ENCODE peak calls at places on chromosomes 13 and 19, in eight cellular contexts. D is psoas muscle, K is astrocyte of the cerebellum, T is cardiac muscle cell, M is pancreas, L is OCI-LY7, S is MCF 10A, N is transverse colon. H is an unnamed sample.
A peak's percentile ranks its signal among the peaks of the same experiment; 100 is the strongest.

GRCh38 chr19:51467864-51468544 is 9.8 kb upstream of the SIGLEC8 start:
- DNase-seq in D (no peak), M (no peak), N (no peak), T (no peak), S (no peak), L (no peak), K (no peak), H (no peak)

GRCh38 chr13:38970380-38971051 is 20.1 kb downstream of the STOML3 start:
- DNase-seq in D (no peak), M (no peak), L (no peak), S (no peak), K (no peak), T (no peak), N (no peak), H (no peak)

GRCh38 chr19:51359294-51359693 is 6.9 kb downstream of the ETFB start:
- DNase-seq in D (no peak), S (peak; percentile 88), K (peak; percentile 79), M (no peak), T (no peak), N (no peak), L (no peak), H (peak; percentile 88)

GRCh38 chr19:19140476-19140875 is 2.2 kb upstream of the TMEM161A start:
- DNase-seq in M (no peak), L (no peak), D (no peak), K (no peak), S (no peak), T (no peak), N (no peak), H (no peak)

GRCh38 chr13:71303144-71303543 is 563.9 kb downstream of the DACH1 start:
- DNase-seq in M (no peak), D (no peak), S (no peak), N (no peak), T (no peak), K (no peak), L (no peak), H (no peak)

GRCh38 chr13:113421673-113422270 is 31.5 kb downstream of the ADPRHL1 start:
- DNase-seq in S (no peak), M (no peak), K (peak; percentile 77), N (no peak), L (no peak), D (no peak), T (no peak), H (no peak)

GRCh38 chr13:80039000-80039399 is 301.9 kb downstream of the SPRY2 start:
- DNase-seq in N (no peak), M (no peak), K (no peak), T (no peak), S (no peak), D (no peak), L (no peak), H (no peak)

GRCh38 chr13:100518394-100519062 is 70.1 kb downstream of the GGACT start:
- DNase-seq in S (no peak), L (no peak), M (no peak), K (no peak), T (no peak), N (no peak), D (no peak), H (no peak)

GRCh38 chr19:57465680-57466381 is 8.9 kb upstream of the VN1R1 start:
- DNase-seq in N (peak; percentile 17), K (no peak), M (no peak), L (peak; percentile 74), D (no peak), S (peak; percentile 45), T (no peak), H (no peak)

GRCh38 chr13:30376426-30377311 is 45.6 kb upstream of the UBE2L5 start:
- DNase-seq in T (peak; percentile 92), N (peak; percentile 67), M (no peak), K (no peak), L (peak; percentile 84), S (no peak), D (no peak), H (no peak)

GRCh38 chr13:85334187-85334586 is 465.0 kb downstream of the SLITRK6 start:
- DNase-seq in N (no peak), K (no peak), M (no peak), S (no peak), L (no peak), D (no peak), T (no peak), H (no peak)

GRCh38 chr13:94093652-94094310 is 385.7 kb downstream of the DCT start:
- DNase-seq in L (no peak), S (no peak), K (no peak), D (no peak), T (no peak), N (no peak), M (no peak), H (no peak)

GRCh38 chr19:54674021-54674617 is 11.3 kb downstream of the LILRB4 start:
- DNase-seq in D (no peak), K (no peak), M (no peak), T (no peak), S (peak; percentile 67), L (peak; percentile 63), N (no peak), H (no peak)

GRCh38 chr13:28684257-28684656 is 25.3 kb downstream of the POMP start:
- DNase-seq in N (peak; percentile 25), T (peak; percentile 37), M (no peak), S (peak; percentile 23), D (no peak), L (no peak), K (no peak), H (no peak)

GRCh38 chr19:28980236-28980868 is 232.6 kb downstream of the UQCRFS1 start:
- DNase-seq in K (no peak), M (no peak), S (no peak), T (peak; percentile 28), L (no peak), N (no peak), D (no peak), H (no peak)
- TF ChIP-seq CTCF in K (peak; percentile 12), M (no peak), S (no peak), T (peak; percentile 48), L (no peak), N (no peak), D (no peak), H (peak; percentile 10)

GRCh38 chr13:25232937-25233515 is 54.3 kb downstream of the MTMR6 start:
- DNase-seq in L (peak; percentile 60), M (no peak), D (no peak), N (no peak), T (peak; percentile 51), K (no peak), S (peak; percentile 45), H (peak; percentile 12)
- TF ChIP-seq CTCF in L (peak; percentile 83), M (peak; percentile 58), D (peak; percentile 41), N (peak; percentile 59), T (peak; percentile 47), K (peak; percentile 33), S (peak; percentile 32), H (peak; percentile 61)

DNA sequence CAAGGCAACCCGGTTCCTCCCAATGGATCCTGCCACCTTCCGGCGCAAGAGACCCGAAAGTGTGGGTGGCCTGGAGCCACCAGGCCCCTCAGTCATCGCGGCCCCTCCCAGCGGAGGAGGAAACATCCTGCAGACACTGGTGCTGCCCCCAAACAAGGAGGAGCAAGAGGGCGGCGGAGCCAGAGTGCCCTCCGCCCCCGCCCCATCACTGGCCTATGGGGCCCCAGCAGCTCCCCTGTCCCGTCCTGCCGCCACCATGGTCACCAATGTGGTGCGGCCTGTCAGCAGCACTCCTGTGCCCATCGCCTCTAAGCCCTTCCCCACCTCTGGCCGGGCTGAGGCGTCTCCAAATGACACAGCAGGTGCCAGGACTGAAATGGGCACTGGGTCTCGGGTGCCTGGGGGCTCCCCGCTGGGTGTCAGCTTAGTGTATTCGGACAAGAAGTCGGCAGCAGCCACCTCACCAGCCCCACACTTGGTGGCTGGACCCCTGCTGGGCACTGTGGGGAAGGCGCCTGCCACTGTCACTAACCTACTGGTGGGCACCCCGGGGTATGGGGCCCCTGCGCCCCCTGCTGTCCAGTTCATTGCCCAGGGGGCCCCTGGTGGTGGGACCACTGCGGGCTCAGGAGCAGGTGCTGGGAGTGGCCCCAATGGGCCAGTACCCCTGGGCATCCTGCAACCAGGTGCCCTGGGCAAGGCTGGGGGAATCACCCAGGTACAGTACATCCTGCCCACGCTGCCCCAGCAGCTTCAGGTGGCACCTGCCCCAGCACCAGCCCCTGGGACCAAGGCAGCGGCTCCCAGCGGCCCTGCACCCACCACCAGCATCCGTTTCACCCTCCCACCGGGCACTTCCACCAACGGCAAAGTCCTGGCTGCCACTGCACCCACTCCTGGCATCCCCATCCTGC is 11.2 kb upstream of the PRR19 start:
- DNase-seq in S (peak; percentile 26), L (peak; percentile 71), T (peak; percentile 52), D (peak; percentile 27), M (peak; percentile 62), N (no peak), K (no peak), H (no peak)
- TF ChIP-seq CTCF in S (peak; percentile 50), L (peak; percentile 85), T (peak; percentile 46), D (no peak), M (peak; percentile 11), N (peak; percentile 22), K (peak; percentile 17), H (peak; percentile 68)

GRCh38 chr19:37988758-37989635 is 82.0 kb downstream of the SIPA1L3 start:
- DNase-seq in N (no peak), S (no peak), D (no peak), M (no peak), L (no peak), T (no peak), K (no peak), H (no peak)

GRCh38 chr19:37989855-37990254 is 82.8 kb downstream of the SIPA1L3 start:
- DNase-seq in L (no peak), K (no peak), D (no peak), S (peak; percentile 71), T (no peak), M (no peak), N (no peak), H (no peak)

GRCh38 chr19:37986048-37986750 is 79.2 kb downstream of the SIPA1L3 start:
- DNase-seq in K (no peak), L (peak; percentile 68), M (no peak), D (no peak), S (no peak), N (no peak), T (no peak), H (no peak)

GRCh38 chr19:37990362-37990761 is 83.4 kb downstream of the SIPA1L3 start:
- DNase-seq in K (no peak), S (peak; percentile 81), N (no peak), D (no peak), M (no peak), L (no peak), T (no peak), H (no peak)

DNA sequence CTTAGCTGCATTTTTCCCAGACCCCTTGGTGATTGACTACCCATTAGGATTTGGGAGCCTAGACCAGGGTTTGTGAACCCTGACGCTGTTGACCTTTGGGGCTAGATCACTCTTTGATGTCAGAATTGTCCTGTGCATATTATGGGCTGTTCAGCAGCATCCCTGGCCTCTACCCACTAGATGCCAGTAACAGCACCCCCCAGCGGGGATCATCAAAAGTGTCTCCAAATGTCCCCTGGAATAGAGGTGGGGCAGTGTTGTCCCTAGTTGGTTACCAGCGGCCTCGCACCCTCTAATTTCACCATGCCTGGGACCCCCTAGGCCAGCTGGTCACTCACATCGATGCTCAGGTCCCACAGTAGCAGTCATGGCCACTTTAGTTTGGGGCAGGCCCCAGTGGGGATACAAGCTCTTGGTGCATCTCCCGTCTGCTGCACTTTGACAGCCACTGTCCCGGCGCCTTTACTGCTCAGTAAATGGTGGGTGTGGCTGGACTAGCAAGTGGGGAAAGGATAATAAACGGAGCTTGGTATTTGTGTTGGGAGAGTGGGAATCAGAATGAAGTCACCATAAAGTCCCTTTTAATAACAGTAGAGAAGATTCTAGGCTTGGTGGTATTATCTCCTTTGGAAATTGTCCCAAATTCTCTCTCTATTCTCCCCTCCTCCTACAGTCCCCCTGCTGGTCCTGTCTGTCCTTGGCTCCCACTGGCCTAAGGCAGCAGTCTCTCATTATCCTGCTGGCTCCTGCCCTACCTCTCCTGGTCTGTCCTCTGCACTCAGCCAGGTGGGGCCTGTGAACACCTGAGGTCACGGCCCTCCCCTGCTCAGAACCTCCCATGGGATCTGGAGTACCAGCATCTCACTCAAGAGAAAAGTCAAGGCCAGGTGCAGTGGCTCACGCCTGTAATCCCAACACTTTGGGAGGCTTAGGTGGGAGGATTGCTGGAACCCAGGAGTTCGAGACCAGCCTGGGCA is 80.6 kb downstream of the SIPA1L3 start:
- DNase-seq in L (peak; percentile 64), S (no peak), T (no peak), M (no peak), N (peak; percentile 62), D (no peak), K (no peak), H (no peak)
- TF ChIP-seq CTCF in L (peak; percentile 92), S (no peak), T (peak; percentile 26), M (no peak), N (peak; percentile 9), D (no peak), K (peak; percentile 17), H (peak; percentile 45)

H was measured in retinal pigment epithelial cell.